ENCODE peak calls at places on chromosomes 16 and 17, in nine cellular contexts. P is mesendoderm; W is fibroblast of the conjunctiva; K is activated CD4-positive, alpha-beta T cell treated with anti-CD3 and anti-CD28 coated beads, Interleukin-2, amount 50 U/mL, for 4 hours; H is GM13977; O is midbrain; N is EH; Q is HT1080; E is NCI-H2081. Y is an unnamed sample.

GRCh38 chr16:48369765-48370164 is 15.4 kb downstream of the SIAH1 start:
- DNase-seq in N (no peak), K (no peak), W (no peak), P (peak; percentile 57), E (no peak), O (no peak), Q (no peak), H (no peak), Y (no peak)

GRCh38 chr16:83271123-83271522 is 536.7 kb upstream of the HSBP1 start:
- DNase-seq in W (no peak), N (peak; percentile 8), P (no peak), O (no peak), E (no peak), H (no peak), K (no peak), Q (no peak), Y (no peak)

GRCh38 chr16:2425825-2426430 is 3.3 kb upstream of the CCNF start:
- DNase-seq in Q (no peak), O (no peak), H (no peak), P (no peak), E (no peak), N (no peak), W (no peak), K (no peak), Y (no peak)

GRCh38 chr16:27455700-27456099 is 53.7 kb downstream of the IL21R start:
- DNase-seq in O (no peak), W (no peak), K (no peak), P (no peak), N (no peak), E (no peak), Q (no peak), H (no peak), Y (no peak)

GRCh38 chr17:31413871-31414589 is 22.6 kb downstream of the RAB11FIP4 start:
- DNase-seq in Q (peak; percentile 72), O (peak; percentile 82), H (no peak), N (peak; percentile 75), P (no peak), E (no peak), K (no peak), W (no peak), Y (peak; percentile 88)

GRCh38 chr17:66383353-66383752 is 80.9 kb downstream of the PRKCA start:
- DNase-seq in K (no peak), Q (no peak), N (peak; percentile 89), E (no peak), P (no peak), W (peak; percentile 82), H (no peak), O (no peak), Y (no peak)

GRCh38 chr17:15262291-15263205 is 2.6 kb downstream of the PMP22 start:
- DNase-seq in P (peak; percentile 82), Q (peak; percentile 73), H (no peak), W (peak; percentile 92), K (no peak), N (peak; percentile 93), E (no peak), O (peak; percentile 87), Y (peak; percentile 87)

GRCh38 chr17:30928584-30928983 is 6.8 kb downstream of the ADAP2 start:
- DNase-seq in P (peak; percentile 35), Q (no peak), O (no peak), N (no peak), W (no peak), E (no peak), H (no peak), K (no peak), Y (no peak)

GRCh38 chr17:81840826-81841778 is 6.3 kb upstream of the PPP1R27 start:
- DNase-seq in Q (no peak), N (no peak), O (no peak), E (no peak), W (no peak), K (no peak), P (no peak), H (no peak), Y (no peak)

GRCh38 chr17:48213797-48214196 is 106.2 kb downstream of the SNX11 start:
- DNase-seq in N (no peak), Q (no peak), W (no peak), H (no peak), P (no peak), K (no peak), E (peak; percentile 77), O (no peak), Y (no peak)

GRCh38 chr16:84918006-84918909 is 93.1 kb downstream of the ZDHHC7 start:
- DNase-seq in H (no peak), K (no peak), P (no peak), Q (no peak), E (no peak), O (no peak), W (no peak), N (no peak), Y (peak; percentile 57)

GRCh38 chr17:32015245-32016013 is 8.2 kb downstream of the LRRC37B start:
- DNase-seq in O (no peak), E (peak; percentile 91), N (peak; percentile 11), H (no peak), Q (no peak), K (no peak), P (no peak), W (no peak), Y (no peak)

GRCh38 chr17:33776903-33777302 is 478.2 kb upstream of the CCL2 start:
- DNase-seq in E (no peak), P (no peak), O (no peak), K (no peak), N (no peak), W (no peak), Q (no peak), H (no peak), Y (no peak)

GRCh38 chr17:7558544-7559306 is at the start of gene TNFSF13:
- DNase-seq in E (no peak), H (no peak), W (no peak), K (no peak), N (no peak), Q (no peak), P (no peak), O (no peak), Y (no peak)

GRCh38 chr16:77399066-77399465 is 35.8 kb downstream of the ADAMTS18 start:
- DNase-seq in W (no peak), E (no peak), N (no peak), O (no peak), P (no peak), Q (no peak), K (no peak), H (no peak), Y (no peak)

GRCh38 chr16:89831810-89832328 is 3.6 kb downstream of the SPIRE2 start:
- DNase-seq in P (no peak), N (no peak), O (no peak), H (no peak), W (no peak), E (no peak), K (no peak), Q (no peak), Y (no peak)

GRCh38 chr17:16215965-16216316 is 607 bp upstream of the NCOR1 start:
- DNase-seq in P (no peak), N (no peak), K (peak; percentile 3), Q (no peak), H (no peak), W (peak; percentile 24), O (no peak), E (peak; percentile 58), Y (no peak)

GRCh38 chr17:50830298-50830697 is 5.1 kb upstream of the WFIKKN2 start:
- DNase-seq in E (no peak), Q (no peak), N (no peak), O (no peak), H (no peak), P (no peak), W (no peak), K (no peak), Y (no peak)

GRCh38 chr17:81033535-81034167 is 1.3 kb upstream of the BAIAP2 start:
- DNase-seq in P (no peak), K (no peak), O (no peak), W (no peak), N (no peak), Q (no peak), H (no peak), E (no peak), Y (no peak)

GRCh38 chr16:55543470-55543869 is 23.0 kb upstream of the CAPNS2 start:
- DNase-seq in E (no peak), P (peak; percentile 35), H (no peak), K (no peak), N (peak; percentile 63), Q (peak; percentile 49), W (peak; percentile 21), O (peak; percentile 74), Y (no peak)